ENCODE peak calls at places on chromosomes 1 and 21, in six cellular contexts. Q is neural progenitor cell, R is SK-N-SH, L is HCT116, H is GM23338, Z is PC-3. S is an unnamed sample. For H4K20me1, the result is how much of the 10 kb centered on the place peaks cover.

GRCh38 chr1:229091721-229092136 is 179.2 kb upstream of the RAB4A start:
- DNase-seq in Q (no peak), R (no peak), L (no peak), H (no peak), Z (no peak), S (no peak)

GRCh38 chr1:222004034-222004433 is 262.1 kb upstream of the DUSP10 start:
- DNase-seq in Q (no peak), R (no peak), L (no peak), H (no peak), Z (no peak), S (no peak)

GRCh38 chr1:206080421-206080820 is 27.4 kb downstream of the RHEX start:
- DNase-seq in Q (no peak), R (no peak), L (no peak), H (no peak), Z (no peak), S (no peak)

GRCh38 chr1:19869929-19870328 is 12.3 kb upstream of the OTUD3 start:
- DNase-seq in Q (no peak), R (no peak), L (no peak), H (no peak), Z (peak), S (peak)

GRCh38 chr1:18638818-18639193 is 8.2 kb downstream of the PAX7 start:
- DNase-seq in Q (no peak), R (no peak), L (no peak), H (no peak), Z (no peak), S (no peak)

GRCh38 chr1:224502459-224503160 is 68.0 kb upstream of the WDR26 start:
- DNase-seq in Q (peak), R (peak), L (no peak), H (peak), Z (peak), S (no peak)

GRCh38 chr1:19209439-19209989 is 552 bp downstream of the UBR4 start:
- DNase-seq in Q (peak), R (peak), L (no peak), H (peak), Z (peak), S (peak)

GRCh38 chr1:82086739-82087138 is 286.0 kb downstream of the ADGRL2 start:
- DNase-seq in Q (no peak), R (no peak), L (no peak), H (no peak), Z (no peak), S (peak)

GRCh38 chr1:220315070-220315839 is 43.0 kb upstream of the RAB3GAP2 start:
- DNase-seq in Q (no peak), R (no peak), L (no peak), H (no peak), Z (no peak), S (no peak)

GRCh38 chr1:54464031-54464476 is 57.9 kb upstream of the SSBP3 start:
- DNase-seq in Q (no peak), R (peak), L (no peak), H (no peak), Z (no peak), S (no peak)

GRCh38 chr1:22920026-22920733 is 52.5 kb downstream of the LACTBL1 start:
- DNase-seq in Q (peak), R (no peak), L (no peak), H (no peak), Z (no peak), S (no peak)

GRCh38 chr1:114833421-114833820 is 21.2 kb upstream of the SYCP1 start:
- DNase-seq in Q (no peak), R (no peak), L (no peak), H (no peak), Z (peak), S (peak)

GRCh38 chr1:183457449-183457848 is 14.8 kb upstream of the SMG7 start:
- DNase-seq in Q (no peak), R (no peak), L (no peak), H (no peak), Z (no peak), S (no peak)

GRCh38 chr1:17772580-17773215 is 17.6 kb downstream of the ACTL8 start:
- DNase-seq in Q (peak), R (peak), L (no peak), H (no peak), Z (no peak), S (no peak)

GRCh38 chr1:243500506-243500905 is 244.7 kb downstream of the SDCCAG8 start:
- DNase-seq in Q (no peak), R (no peak), L (no peak), H (no peak), Z (no peak), S (peak)

GRCh38 chr1:24009406-24009805 is 29.3 kb upstream of the SRSF10 start:
- DNase-seq in Q (no peak), R (no peak), L (no peak), H (no peak), Z (peak), S (peak)

GRCh38 chr1:198701766-198702539 is 63.1 kb downstream of the PTPRC start:
- DNase-seq in Q (no peak), R (peak), L (no peak), H (peak), Z (no peak), S (no peak)

GRCh38 chr1:82695443-82695842 is 894.7 kb downstream of the ADGRL2 start:
- DNase-seq in Q (no peak), R (no peak), L (no peak), H (no peak), Z (no peak), S (peak)

DNA sequence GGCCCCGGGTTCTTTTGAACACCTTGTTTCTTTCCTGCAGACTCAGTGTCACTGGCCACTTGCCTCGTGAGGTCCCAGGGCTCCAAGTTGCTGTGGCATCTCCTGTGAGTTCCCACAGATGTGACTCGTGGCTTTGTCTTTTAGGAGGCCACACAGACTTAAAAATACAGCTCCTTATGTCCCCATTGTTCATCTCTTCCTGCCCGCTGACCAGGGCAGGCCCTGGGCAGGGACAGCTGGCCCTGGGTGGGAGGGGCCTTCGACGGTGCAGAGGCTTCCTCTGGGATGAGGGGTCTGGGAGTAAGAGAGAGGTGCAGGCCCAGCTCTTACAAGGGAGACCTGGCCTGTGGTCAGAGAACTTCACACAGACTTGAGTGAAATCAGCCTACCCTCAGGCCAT is 15.6 kb downstream of the LDLRAP1 start:
- DNase-seq in Q (no peak), R (no peak), L (no peak), H (no peak), Z (no peak), S (no peak)
- H4K20me1 ChIP-seq in Q (under half), R (under half), L (under half), H (under half), Z (under half), S (under half)

GRCh38 chr21:15333943-15334342 is 269.1 kb upstream of the NRIP1 start:
- DNase-seq in Q (no peak), R (no peak), L (no peak), H (no peak), Z (no peak), S (no peak)
- H3K4me2 ChIP-seq in Q (no peak), R (no peak), L (no peak), H (no peak), Z (no peak), S (no peak)

GRCh38 chr21:43778469-43779335 is 2.6 kb upstream of the CSTB start:
- DNase-seq in Q (no peak), R (no peak), L (no peak), H (peak), Z (peak), S (no peak)
- TF ChIP-seq EZH2phosphoT487 in Q (no peak), R (no peak), L (no peak), H (no peak), Z (no peak), S (no peak)

DNA sequence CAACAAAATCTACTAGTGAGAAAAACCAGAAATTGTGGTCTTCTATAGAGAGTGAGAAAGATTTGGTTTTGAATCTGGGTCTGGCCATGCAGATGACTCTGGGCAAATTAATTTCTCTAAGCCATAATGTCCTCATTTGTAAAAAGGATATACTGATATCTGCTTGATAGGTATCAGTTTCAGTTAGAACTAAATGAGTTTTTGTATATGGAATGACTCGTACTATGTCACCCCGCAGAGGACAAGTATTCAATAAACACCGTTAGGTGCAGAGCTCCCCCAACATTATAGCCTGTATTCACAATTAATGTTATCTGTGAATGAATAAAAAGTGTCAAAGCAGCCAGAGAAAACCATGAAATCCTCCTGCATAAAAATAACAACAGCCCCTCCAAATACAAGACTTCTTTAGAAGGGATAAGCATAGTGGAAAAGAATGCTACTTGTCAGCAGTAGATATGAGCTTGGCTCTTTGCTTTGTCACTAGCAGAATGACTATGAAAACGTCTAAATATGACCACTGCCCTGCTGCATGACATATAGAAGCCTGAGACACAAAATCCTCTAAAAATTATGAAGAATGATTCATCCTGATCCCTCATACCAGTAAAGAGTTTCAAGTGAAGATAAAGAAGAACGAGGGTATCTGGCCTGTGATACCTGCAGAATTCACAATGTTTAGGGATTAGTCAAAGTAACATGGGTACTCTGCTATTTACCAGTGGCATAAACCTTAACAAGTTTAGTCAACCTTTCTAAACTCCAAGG is 17.8 kb downstream of the SCAF4 start:
- DNase-seq in Q (no peak), R (no peak), L (no peak), H (no peak), Z (peak), S (peak)
- H4K20me1 ChIP-seq in Q (half or more), R (half or more), L (under half), H (half or more), Z (half or more), S (under half)

GRCh38 chr1:7382971-7383370 is 388.1 kb upstream of the VAMP3 start:
- DNase-seq in Q (no peak), R (no peak), L (no peak), H (no peak), Z (no peak), S (no peak)
- H3K4me2 ChIP-seq in Q (no peak), R (no peak), L (no peak), H (no peak), Z (no peak), S (no peak)

GRCh38 chr1:202159534-202160371 is 649 bp downstream of the PTPN7 start:
- DNase-seq in Q (no peak), R (no peak), L (no peak), H (no peak), Z (no peak), S (no peak)
- TF ChIP-seq EZH2phosphoT487 in Q (no peak), R (no peak), L (no peak), H (no peak), Z (no peak), S (no peak)

GRCh38 chr1:1303736-1304135 is 4.0 kb downstream of the ACAP3 start:
- DNase-seq in Q (no peak), R (peak), L (no peak), H (no peak), Z (no peak), S (no peak)
- H4K20me1 ChIP-seq in Q (half or more), R (under half), L (under half), H (under half), Z (under half), S (under half)

S was measured in GM23248.